ENCODE peak calls at places on chromosomes 7 and 10, in five cellular contexts. S is endothelial cell, X is brain microvascular endothelial cell, P is heart right ventricle, G is BJ. Z is an unnamed sample.
A peak's percentile ranks its signal among the peaks of the same experiment; 100 is the strongest.

GRCh38 chr7:74674166-74674565 is 16.6 kb downstream of the GTF2I start:
- DNase-seq in S (no peak), X (no peak), P (no peak), G (no peak), Z (no peak)

GRCh38 chr10:25294032-25294926 is 119.5 kb downstream of the GPR158 start:
- DNase-seq in S (no peak), X (no peak), P (no peak), G (no peak), Z (no peak)

GRCh38 chr10:69505636-69506318 is 54.5 kb downstream of the TSPAN15 start:
- DNase-seq in S (no peak), X (no peak), P (no peak), G (no peak), Z (no peak)

GRCh38 chr7:129886818-129887186 is 66.0 kb downstream of the UBE2H start:
- DNase-seq in S (no peak), X (no peak), P (no peak), G (no peak), Z (no peak)

GRCh38 chr10:80409121-80409520 is 770 bp downstream of the PRXL2A start:
- DNase-seq in S (no peak), X (no peak), P (no peak), G (no peak), Z (no peak)

GRCh38 chr10:29411666-29412335 is 122.9 kb downstream of the LYZL1 start:
- DNase-seq in S (no peak), X (no peak), P (no peak), G (no peak), Z (no peak)

GRCh38 chr7:106870983-106871410 is 5.9 kb downstream of the PIK3CG start:
- DNase-seq in S (no peak), X (no peak), P (no peak), G (no peak), Z (peak; percentile 78)

GRCh38 chr10:53957401-53957800 is 843.6 kb downstream of the PCDH15 start:
- DNase-seq in S (no peak), X (no peak), P (no peak), G (no peak), Z (no peak)

GRCh38 chr7:56091591-56091990 is 1.2 kb downstream of the PHKG1 start:
- DNase-seq in S (no peak), X (no peak), P (peak; percentile 70), G (no peak), Z (no peak)

GRCh38 chr10:59991661-59992060 is 85.3 kb upstream of the CCDC6 start:
- DNase-seq in S (peak; percentile 4), X (peak; percentile 38), P (no peak), G (peak; percentile 5), Z (peak; percentile 23)

GRCh38 chr10:58209669-58210068 is 58.0 kb downstream of the IPMK start:
- DNase-seq in S (no peak), X (peak; percentile 5), P (peak; percentile 47), G (no peak), Z (no peak)

GRCh38 chr7:105837765-105838241 is 38.6 kb downstream of the ATXN7L1 start:
- DNase-seq in S (no peak), X (no peak), P (peak; percentile 30), G (no peak), Z (no peak)

GRCh38 chr7:28081016-28081415 is 99.6 kb downstream of the JAZF1 start:
- DNase-seq in S (no peak), X (peak; percentile 27), P (no peak), G (no peak), Z (no peak)

GRCh38 chr10:114245128-114245791 is 6.2 kb downstream of the VWA2 start:
- DNase-seq in S (no peak), X (no peak), P (no peak), G (no peak), Z (no peak)

GRCh38 chr7:77727936-77728701 is 31.9 kb downstream of the RSBN1L start:
- DNase-seq in S (peak; percentile 16), X (no peak), P (no peak), G (peak; percentile 24), Z (no peak)

GRCh38 chr10:77020426-77021040 is 617.1 kb downstream of the KCNMA1 start:
- DNase-seq in S (no peak), X (no peak), P (no peak), G (no peak), Z (no peak)

GRCh38 chr7:79317728-79318127 is 135.7 kb downstream of the MAGI2 start:
- DNase-seq in S (no peak), X (peak; percentile 77), P (no peak), G (peak; percentile 46), Z (no peak)

GRCh38 chr10:3527869-3528268 is 257.1 kb downstream of the KLF6 start:
- DNase-seq in S (no peak), X (peak; percentile 34), P (no peak), G (no peak), Z (no peak)

GRCh38 chr7:149827089-149827981 is 10.8 kb upstream of the ZNF862 start:
- DNase-seq in S (no peak), X (no peak), P (no peak), G (no peak), Z (no peak)

GRCh38 chr7:138632866-138633602 is 68.1 kb downstream of the SVOPL start:
- DNase-seq in S (no peak), X (no peak), P (no peak), G (no peak), Z (no peak)

GRCh38 chr7:107999814-108000560 is 3.0 kb downstream of the LAMB1 start:
- DNase-seq in S (no peak), X (no peak), P (no peak), G (no peak), Z (no peak)

GRCh38 chr7:42254217-42254616 is 17.2 kb upstream of the GLI3 start:
- DNase-seq in S (no peak), X (no peak), P (no peak), G (no peak), Z (no peak)

GRCh38 chr7:33792547-33793105 is 112.7 kb upstream of the BMPER start:
- DNase-seq in S (no peak), X (no peak), P (no peak), G (no peak), Z (no peak)

GRCh38 chr10:17144757-17145156 is 15.1 kb upstream of the CUBN start:
- DNase-seq in S (no peak), X (no peak), P (no peak), G (no peak), Z (no peak)

GRCh38 chr10:114175667-114176066 is 1.7 kb upstream of the CCDC186 start:
- DNase-seq in S (no peak), X (no peak), P (no peak), G (no peak), Z (no peak)

GRCh38 chr10:84204122-84204521 is 9.8 kb downstream of the CDHR1 start:
- DNase-seq in S (no peak), X (no peak), P (no peak), G (no peak), Z (peak; percentile 81)

GRCh38 chr10:84204610-84205009 is 10.3 kb downstream of the CDHR1 start:
- DNase-seq in S (no peak), X (no peak), P (no peak), G (no peak), Z (no peak)

GRCh38 chr10:84208023-84208422 is 13.7 kb downstream of the CDHR1 start:
- DNase-seq in S (no peak), X (no peak), P (no peak), G (no peak), Z (no peak)

GRCh38 chr10:84205049-84205852 is 10.9 kb downstream of the CDHR1 start:
- DNase-seq in S (peak; percentile 82), X (peak; percentile 59), P (peak; percentile 54), G (no peak), Z (peak; percentile 79)

GRCh38 chr10:84205853-84206513 is 11.6 kb downstream of the CDHR1 start:
- DNase-seq in S (no peak), X (no peak), P (no peak), G (no peak), Z (no peak)
- TF ChIP-seq CTCF in S (peak; percentile 13), X (no peak), P (no peak), G (no peak), Z (no peak)

DNA sequence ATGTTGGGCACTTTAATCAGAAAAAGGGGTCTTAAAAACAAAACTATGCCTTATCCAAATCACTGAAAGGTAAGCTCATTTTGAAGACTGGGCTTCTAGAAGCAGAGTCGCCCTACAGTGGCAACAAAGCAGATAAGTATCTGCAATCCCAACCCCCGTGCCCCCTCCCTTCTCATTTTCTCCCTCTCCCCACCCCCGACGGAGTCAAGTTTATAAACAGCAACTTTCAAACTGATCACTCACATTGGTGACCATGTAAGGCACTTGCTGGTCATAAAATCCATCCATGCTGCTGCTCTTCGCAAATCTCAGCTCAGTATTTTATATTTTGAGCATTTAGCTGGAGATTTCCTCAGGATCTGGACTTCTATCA is 715 bp downstream of the ETV1 start:
- DNase-seq in S (peak; percentile 28), X (peak; percentile 25), P (no peak), G (no peak), Z (no peak)
- TF ChIP-seq CTCF in S (no peak), X (no peak), P (no peak), G (no peak), Z (no peak)

GRCh38 chr7:143345428-143345900 is 17.0 kb downstream of the FAM131B start:
- DNase-seq in S (peak; percentile 74), X (peak; percentile 7), P (peak; percentile 48), G (no peak), Z (peak; percentile 68)

GRCh38 chr7:143346018-143346417 is 16.5 kb downstream of the FAM131B start:
- DNase-seq in S (no peak), X (no peak), P (no peak), G (no peak), Z (no peak)

GRCh38 chr7:143341842-143342241 is 20.7 kb downstream of the FAM131B start:
- DNase-seq in S (no peak), X (no peak), P (no peak), G (no peak), Z (no peak)

GRCh38 chr7:143347950-143348349 is 14.6 kb downstream of the FAM131B start:
- DNase-seq in S (no peak), X (no peak), P (no peak), G (no peak), Z (no peak)

DNA sequence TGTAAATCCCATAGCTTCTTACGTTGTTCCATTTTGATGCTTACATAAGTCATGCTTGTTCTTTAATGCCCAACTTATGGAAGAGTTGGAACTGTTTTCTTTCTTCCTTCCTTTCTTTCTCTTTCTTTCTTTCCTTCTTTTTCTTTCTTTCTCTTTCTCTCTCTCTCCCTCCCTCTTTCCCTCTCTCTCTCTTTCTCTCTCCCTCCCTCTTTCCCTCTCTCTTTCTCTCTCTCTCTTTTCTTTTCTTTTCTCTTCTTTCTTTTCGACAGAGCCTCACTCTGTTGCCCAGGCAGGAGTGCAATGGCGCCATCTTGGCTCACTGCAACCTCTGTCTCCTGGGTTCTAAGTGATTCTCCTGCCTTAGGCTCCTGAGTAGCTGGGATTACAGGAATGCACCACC is 18.9 kb downstream of the FAM131B start:
- DNase-seq in S (no peak), X (no peak), P (no peak), G (no peak), Z (no peak)
- TF ChIP-seq CTCF in S (no peak), X (no peak), P (no peak), G (no peak), Z (no peak)

GRCh38 chr10:93462881-93463280 is 19.3 kb downstream of the MYOF start:
- DNase-seq in S (no peak), X (peak; percentile 40), P (no peak), G (no peak), Z (no peak)

GRCh38 chr10:93462371-93462770 is 19.8 kb downstream of the MYOF start:
- DNase-seq in S (no peak), X (no peak), P (no peak), G (no peak), Z (no peak)

GRCh38 chr10:93461124-93461806 is 20.9 kb downstream of the MYOF start:
- DNase-seq in S (no peak), X (no peak), P (no peak), G (no peak), Z (no peak)

GRCh38 chr10:93463723-93464511 is 18.2 kb downstream of the MYOF start:
- DNase-seq in S (no peak), X (no peak), P (peak; percentile 23), G (no peak), Z (no peak)

GRCh38 chr10:93461807-93462178 is 20.3 kb downstream of the MYOF start:
- DNase-seq in S (no peak), X (no peak), P (no peak), G (no peak), Z (no peak)
- TF ChIP-seq CTCF in S (no peak), X (no peak), P (no peak), G (no peak), Z (no peak)

Z was measured in GM13976.